ENCODE peak calls at places on chromosomes 12 and 14, in four cellular contexts. N is thoracic aorta, X is lower lobe of right lung, Z is hepatocyte. Y is an unnamed sample.

GRCh38 chr12:125017801-125018200 is 24.4 kb downstream of the BRI3BP start:
- DNase-seq in N (no peak), X (no peak), Z (no peak), Y (no peak)

GRCh38 chr12:23628836-23629235 is 320.6 kb downstream of the SOX5 start:
- DNase-seq in X (no peak), Z (no peak), N (no peak), Y (no peak)

GRCh38 chr14:68978550-68978911 is 571 bp downstream of the ACTN1 start:
- DNase-seq in N (no peak), X (peak; percentile 79), Z (peak; percentile 82), Y (no peak)

GRCh38 chr12:119235352-119235751 is 56.6 kb downstream of the HSPB8 start:
- DNase-seq in N (no peak), Z (no peak), X (no peak), Y (no peak)

GRCh38 chr14:64702493-64703392 is 1.5 kb upstream of the PLEKHG3 start:
- DNase-seq in N (no peak), Z (peak; percentile 84), X (peak; percentile 80), Y (no peak)

GRCh38 chr12:79673334-79673733 is 17.4 kb downstream of the PAWR start:
- DNase-seq in N (no peak), X (no peak), Z (no peak), Y (no peak)

GRCh38 chr14:85401396-85401795 is 128.5 kb upstream of the FLRT2 start:
- DNase-seq in N (no peak), Z (no peak), X (no peak), Y (no peak)

GRCh38 chr12:97308576-97309198 is 153.9 kb upstream of the RMST start:
- DNase-seq in Z (peak; percentile 58), X (no peak), N (no peak), Y (no peak)

GRCh38 chr12:101738920-101739665 is at the start of gene SYCP3:
- DNase-seq in Z (no peak), N (no peak), X (no peak), Y (no peak)

GRCh38 chr12:4169959-4170358 is 103.6 kb upstream of the CCND2 start:
- DNase-seq in N (no peak), X (no peak), Z (no peak), Y (no peak)

GRCh38 chr12:88998421-88998820 is 353.9 kb downstream of the DUSP6 start:
- DNase-seq in X (no peak), Z (no peak), N (no peak), Y (no peak)

GRCh38 chr12:62934799-62935674 is at the start of gene PPM1H:
- DNase-seq in Z (peak; percentile 93), N (no peak), X (peak; percentile 87), Y (peak; percentile 83)

GRCh38 chr12:68482660-68483059 is 128.0 kb upstream of the RAP1B start:
- DNase-seq in X (no peak), N (no peak), Z (no peak), Y (no peak)

GRCh38 chr14:75491376-75491978 is 30.8 kb upstream of the BATF start:
- DNase-seq in Z (no peak), N (no peak), X (no peak), Y (no peak)

GRCh38 chr14:38004610-38004879 is 203.2 kb upstream of the SSTR1 start:
- DNase-seq in N (no peak), X (no peak), Z (no peak), Y (no peak)

GRCh38 chr12:88299567-88300101 is 157.5 kb downstream of the TMTC3 start:
- DNase-seq in Z (peak; percentile 3), N (peak; percentile 16), X (no peak), Y (no peak)

GRCh38 chr14:76314521-76314951 is 61.4 kb upstream of the ESRRB start:
- DNase-seq in Z (no peak), N (no peak), X (no peak), Y (no peak)

GRCh38 chr12:6807170-6807569 is 14.5 kb upstream of the GPR162 start:
- DNase-seq in X (no peak), Z (no peak), N (no peak), Y (no peak)

GRCh38 chr14:78170203-78170602 is at the start of gene NRXN3:
- DNase-seq in X (no peak), N (no peak), Z (peak; percentile 53), Y (no peak)

GRCh38 chr12:101230547-101230946 is 20.5 kb upstream of the SLC5A8 start:
- DNase-seq in X (no peak), N (no peak), Z (no peak), Y (no peak)

GRCh38 chr14:105486974-105487448 is 325 bp downstream of the CRIP1 start:
- DNase-seq in N (no peak), X (peak; percentile 81), Z (no peak), Y (no peak)

DNA sequence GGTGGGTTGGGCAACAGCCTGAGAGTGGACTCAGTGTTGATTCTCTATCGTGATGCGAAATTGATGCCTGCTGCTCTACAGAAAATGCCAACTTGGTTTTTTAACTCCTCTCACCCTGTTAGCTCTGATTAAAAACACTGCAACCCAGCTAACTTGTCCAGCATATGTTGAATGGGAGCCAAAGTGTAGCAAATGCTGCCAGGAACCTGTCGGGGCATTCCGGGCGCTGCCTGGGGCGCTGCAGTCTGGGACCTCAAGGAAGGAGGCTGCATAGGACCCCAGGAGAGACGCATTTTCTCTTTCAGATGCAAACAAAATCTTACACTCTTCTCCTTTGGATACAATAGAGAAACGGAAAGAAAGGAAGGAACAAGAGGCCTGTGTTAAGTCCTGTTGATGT is 3.9 kb downstream of the B3GNT4 start:
- DNase-seq in N (no peak), X (no peak), Z (no peak), Y (no peak)
- H3K27ac ChIP-seq in N (no peak overlapping the region), X (no peak overlapping the region), Z (no peak overlapping the region), Y (no peak overlapping the region)

GRCh38 chr14:99236386-99237133 is 35.4 kb downstream of the BCL11B start:
- DNase-seq in Z (no peak), N (no peak), X (no peak), Y (no peak)
- H3K27me3 ChIP-seq in Z (no peaks in the 10 kb centered on the region), N (no peaks in the 10 kb centered on the region), X (peaks cover 21% of the 10 kb centered on the region), Y (peaks cover 29% of the 10 kb centered on the region)

DNA sequence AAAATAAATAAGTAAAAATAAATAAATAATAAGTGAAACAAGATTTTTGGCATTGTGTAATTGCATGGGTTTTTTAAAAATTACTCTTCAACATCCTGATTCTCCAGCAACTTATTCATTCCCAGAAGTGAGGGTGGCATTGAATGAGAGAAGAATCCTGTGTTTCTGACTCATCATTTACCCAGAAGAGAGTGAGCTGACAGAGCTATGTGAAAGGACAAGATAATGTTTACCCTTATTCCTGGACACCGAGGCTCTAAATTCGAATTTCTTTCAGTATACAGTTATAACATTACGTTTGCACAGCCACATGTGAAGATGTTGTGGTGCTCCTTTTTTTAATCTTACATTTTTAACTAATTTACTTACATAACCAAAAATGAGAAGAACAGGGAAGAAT is 36.4 kb downstream of the BBS10 start:
- DNase-seq in Z (no peak), N (no peak), X (no peak), Y (no peak)
- H3K27ac ChIP-seq in Z (peak overlapping the region; percentile 15), N (no peak overlapping the region), X (no peak overlapping the region), Y (no peak overlapping the region)

GRCh38 chr14:61569308-61569707 is 126.0 kb upstream of the HIF1A start:
- DNase-seq in Z (no peak), N (no peak), X (no peak), Y (no peak)

GRCh38 chr14:61570961-61571299 is 124.4 kb upstream of the HIF1A start:
- DNase-seq in X (no peak), Z (no peak), N (no peak), Y (no peak)

GRCh38 chr14:61570188-61570960 is 124.9 kb upstream of the HIF1A start:
- DNase-seq in X (no peak), Z (no peak), N (no peak), Y (no peak)

GRCh38 chr14:61568572-61569011 is 126.7 kb upstream of the HIF1A start:
- DNase-seq in X (peak; percentile 65), N (no peak), Z (no peak), Y (peak; percentile 73)

GRCh38 chr14:61569783-61570182 is 125.5 kb upstream of the HIF1A start:
- DNase-seq in X (peak; percentile 79), Z (no peak), N (no peak), Y (no peak)
- H3K27me3 ChIP-seq in X (no peaks in the 10 kb centered on the region), Z (no peaks in the 10 kb centered on the region), N (no peaks in the 10 kb centered on the region), Y (no peaks in the 10 kb centered on the region)

DNA sequence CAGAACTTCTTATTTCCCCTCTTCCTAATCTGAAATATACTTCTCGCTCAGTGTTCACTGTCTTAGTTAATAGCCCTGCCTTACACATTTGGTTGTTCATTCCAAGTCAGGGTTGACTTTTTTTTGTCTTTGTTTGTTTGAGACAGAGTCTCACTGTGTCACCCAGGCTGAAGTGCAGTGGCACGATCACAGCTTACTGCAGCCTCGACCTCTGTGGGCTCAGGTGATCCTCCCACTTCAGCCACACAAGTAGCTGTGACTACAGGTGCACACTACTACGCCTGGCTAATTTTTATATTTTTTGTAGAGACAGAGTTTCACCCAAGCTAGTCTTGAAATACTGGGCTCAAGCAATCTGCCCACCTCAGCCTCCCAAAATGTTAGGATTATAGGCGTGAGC is 42.3 kb upstream of the PRPF39 start:
- DNase-seq in N (no peak), Z (no peak), X (no peak), Y (no peak)
- H3K27ac ChIP-seq in N (no peak overlapping the region), Z (no peak overlapping the region), X (no peak overlapping the region), Y (no peak overlapping the region)

GRCh38 chr14:61514006-61514830 is 181.1 kb upstream of the HIF1A start:
- DNase-seq in X (no peak), N (no peak), Z (no peak), Y (no peak)
- H3K27me3 ChIP-seq in X (no peaks in the 10 kb centered on the region), N (no peaks in the 10 kb centered on the region), Z (no peaks in the 10 kb centered on the region), Y (no peaks in the 10 kb centered on the region)

DNA sequence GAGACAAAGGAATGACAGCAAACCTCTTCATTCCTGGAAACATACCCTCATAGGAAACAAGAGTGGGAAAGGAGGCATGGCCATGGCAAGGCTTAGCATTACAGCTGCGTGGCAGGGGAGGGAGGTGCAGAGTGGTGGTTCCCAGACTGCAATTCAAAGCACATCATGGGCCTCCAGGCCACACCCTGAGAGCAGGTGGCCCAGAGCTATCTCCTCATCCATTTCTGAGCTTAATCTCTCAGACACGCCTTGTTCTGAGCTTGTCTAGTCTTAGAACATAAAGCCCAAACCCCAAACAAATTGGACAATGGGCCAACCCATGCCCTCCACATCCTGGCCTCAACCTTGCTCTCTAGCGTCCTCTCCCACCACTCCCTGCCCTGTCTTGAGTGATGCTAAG is 5.9 kb upstream of the KRT3 start:
- DNase-seq in Z (no peak), X (no peak), N (no peak), Y (no peak)
- H3K27ac ChIP-seq in Z (no peak overlapping the region), X (no peak overlapping the region), N (no peak overlapping the region), Y (no peak overlapping the region)

DNA sequence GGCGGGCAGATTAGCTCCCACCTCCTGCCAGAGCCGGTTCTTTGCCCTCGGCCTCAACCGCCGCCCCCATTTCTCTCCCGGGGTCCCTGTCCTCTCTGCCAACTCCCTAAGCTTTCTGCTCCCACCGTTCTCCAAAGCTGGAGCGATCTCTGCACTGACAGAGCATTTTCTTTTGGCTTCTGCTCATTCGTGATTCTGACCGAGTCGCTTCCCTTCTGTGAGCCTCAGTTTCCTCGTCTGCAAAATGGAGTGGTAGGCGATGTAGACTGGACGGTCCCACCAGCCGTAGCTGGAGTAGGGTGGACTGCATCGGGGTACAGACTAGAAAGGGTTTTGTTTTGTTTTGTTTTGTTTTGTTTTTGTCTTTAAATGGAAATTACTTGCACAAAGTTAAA is 2.4 kb downstream of the VSX2 start:
- DNase-seq in N (no peak), X (no peak), Z (no peak), Y (no peak)
- H3K27me3 ChIP-seq in N (peaks cover 36% of the 10 kb centered on the region), X (peaks cover 95% of the 10 kb centered on the region), Z (peaks cover 99% of the 10 kb centered on the region), Y (peaks cover 62% of the 10 kb centered on the region)

Y was measured in dorsolateral prefrontal cortex.